ENCODE peak calls at places on chromosomes 2 and 18, in four cellular contexts. I, V, D and T are unnamed samples.

GRCh38 chr2:235693279-235693678 is 199.4 kb downstream of the AGAP1 start:
- DNase-seq in I (no peak), V (no peak), D (no peak), T (no peak)

GRCh38 chr2:127193948-127194267 is 26.2 kb downstream of the CYP27C1 start:
- DNase-seq in I (peak; percentile 61), V (no peak), D (peak; percentile 43), T (no peak)

GRCh38 chr2:219636144-219636915 is 8.9 kb downstream of the SLC4A3 start:
- DNase-seq in I (no peak), V (no peak), D (no peak), T (no peak)

GRCh38 chr2:70248810-70249438 is 496 bp upstream of the TIA1 start:
- DNase-seq in I (no peak), V (peak; percentile 93), D (peak; percentile 66), T (peak; percentile 86)

GRCh38 chr2:224098473-224098872 is 59.4 kb upstream of the SERPINE2 start:
- DNase-seq in I (no peak), V (no peak), D (no peak), T (no peak)

GRCh38 chr18:48852792-48853191 is 98.0 kb downstream of the SMAD7 start:
- DNase-seq in I (no peak), V (no peak), D (no peak), T (no peak)

GRCh38 chr2:239457586-239458445 is 57.0 kb upstream of the HDAC4 start:
- DNase-seq in I (no peak), V (no peak), D (no peak), T (no peak)

GRCh38 chr18:77147418-77147852 is 14.9 kb upstream of the MBP start:
- DNase-seq in I (peak; percentile 54), V (no peak), D (peak; percentile 37), T (no peak)

GRCh38 chr2:32427672-32428622 is 71.1 kb downstream of the BIRC6 start:
- DNase-seq in I (no peak), V (no peak), D (peak; percentile 22), T (no peak)

GRCh38 chr2:129101186-129101585 is 782.5 kb upstream of the HS6ST1 start:
- DNase-seq in I (no peak), V (no peak), D (no peak), T (no peak)

GRCh38 chr2:163265562-163265961 is 427.0 kb upstream of the KCNH7 start:
- DNase-seq in I (no peak), V (no peak), D (no peak), T (no peak)

GRCh38 chr2:236684534-236685256 is 115.1 kb downstream of the ACKR3 start:
- DNase-seq in I (no peak), V (no peak), D (no peak), T (no peak)

GRCh38 chr2:172438064-172438421 is 10.7 kb downstream of the ITGA6 start:
- DNase-seq in I (peak; percentile 40), V (no peak), D (peak; percentile 33), T (no peak)

GRCh38 chr2:188381614-188382013 is 89.9 kb downstream of the GULP1 start:
- DNase-seq in I (peak; percentile 69), V (no peak), D (peak; percentile 91), T (no peak)

GRCh38 chr2:9748586-9748985 is 94.7 kb upstream of the TAF1B start:
- DNase-seq in I (no peak), V (no peak), D (no peak), T (no peak)

GRCh38 chr2:228224410-228224809 is 42.9 kb upstream of the SPHKAP start:
- DNase-seq in I (peak; percentile 44), V (no peak), D (peak; percentile 18), T (no peak)

GRCh38 chr2:97936199-97936598 is 59.5 kb downstream of the TMEM131 start:
- DNase-seq in I (no peak), V (no peak), D (peak; percentile 14), T (no peak)